ENCODE peak calls at places on chromosomes 13 and 19, in eight cellular contexts. U is uterus; Z is CD4-positive, alpha-beta memory T cell; R is neuronal stem cell; L is neural progenitor cell; Q is OCI-LY7; C is transverse colon; N is GM12878. H is an unnamed sample. For H3K4me1, the result is how much of the 10 kb centered on the place peaks cover.

GRCh38 chr19:13076787-13077186 is 25.9 kb downstream of the LYL1 start:
- DNase-seq in U (peak), Z (no peak), R (no peak), L (no peak), Q (no peak), C (no peak), N (no peak), H (no peak)

GRCh38 chr13:43087960-43088580 is 64.7 kb downstream of the DNAJC15 start:
- DNase-seq in U (no peak), Z (peak), R (no peak), L (no peak), Q (no peak), C (no peak), N (no peak), H (no peak)

GRCh38 chr13:24355103-24355502 is 45.7 kb downstream of the C1QTNF9 start:
- DNase-seq in U (no peak), Z (no peak), R (no peak), L (no peak), Q (no peak), C (no peak), N (no peak), H (no peak)

GRCh38 chr19:52473655-52474350 is 20.4 kb downstream of the ZNF578 start:
- DNase-seq in U (no peak), Z (no peak), R (no peak), L (no peak), Q (peak), C (no peak), N (no peak), H (no peak)

GRCh38 chr13:113421673-113422270 is 31.5 kb downstream of the ADPRHL1 start:
- DNase-seq in U (peak), Z (no peak), R (no peak), L (no peak), Q (no peak), C (no peak), N (no peak), H (no peak)

GRCh38 chr13:24682353-24682752 is 2.1 kb downstream of the ATP12A start:
- DNase-seq in U (no peak), Z (no peak), R (no peak), L (peak), Q (no peak), C (no peak), N (no peak), H (no peak)

GRCh38 chr13:27133889-27134288 is 37.7 kb downstream of the USP12 start:
- DNase-seq in U (no peak), Z (no peak), R (no peak), L (no peak), Q (no peak), C (no peak), N (no peak), H (no peak)

GRCh38 chr19:12000152-12000981 is 35.1 kb downstream of the ZNF433 start:
- DNase-seq in U (no peak), Z (no peak), R (no peak), L (no peak), Q (peak), C (no peak), N (peak), H (no peak)

GRCh38 chr13:65912516-65912915 is 1317.6 kb downstream of the PCDH9 start:
- DNase-seq in U (no peak), Z (no peak), R (no peak), L (no peak), Q (no peak), C (no peak), N (no peak), H (no peak)

GRCh38 chr19:49651029-49651825 is 9.2 kb downstream of the SCAF1 start:
- DNase-seq in U (no peak), Z (no peak), R (no peak), L (no peak), Q (no peak), C (no peak), N (no peak), H (no peak)

GRCh38 chr19:50203281-50204080 is at the start of gene MYH14:
- DNase-seq in U (peak), Z (no peak), R (peak), L (peak), Q (no peak), C (peak), N (no peak), H (no peak)

GRCh38 chr13:50285283-50285682 is 270.0 kb downstream of the KCNRG start:
- DNase-seq in U (no peak), Z (no peak), R (no peak), L (no peak), Q (no peak), C (no peak), N (no peak), H (no peak)

GRCh38 chr13:50580684-50581305 is 262.7 kb downstream of the DLEU7 start:
- DNase-seq in U (no peak), Z (no peak), R (no peak), L (no peak), Q (no peak), C (no peak), N (no peak), H (no peak)

GRCh38 chr13:34466301-34466700 is 475.8 kb upstream of the NBEA start:
- DNase-seq in U (no peak), Z (no peak), R (no peak), L (no peak), Q (no peak), C (no peak), N (no peak), H (peak)

GRCh38 chr13:34465423-34465922 is 476.6 kb upstream of the NBEA start:
- DNase-seq in U (no peak), Z (no peak), R (no peak), L (no peak), Q (no peak), C (no peak), N (no peak), H (no peak)

GRCh38 chr13:34464011-34464410 is 478.1 kb upstream of the NBEA start:
- DNase-seq in U (no peak), Z (no peak), R (no peak), L (no peak), Q (no peak), C (no peak), N (no peak), H (no peak)

GRCh38 chr13:34459856-34460255 is 482.2 kb upstream of the NBEA start:
- DNase-seq in U (no peak), Z (no peak), R (no peak), L (no peak), Q (no peak), C (no peak), N (no peak), H (peak)

DNA sequence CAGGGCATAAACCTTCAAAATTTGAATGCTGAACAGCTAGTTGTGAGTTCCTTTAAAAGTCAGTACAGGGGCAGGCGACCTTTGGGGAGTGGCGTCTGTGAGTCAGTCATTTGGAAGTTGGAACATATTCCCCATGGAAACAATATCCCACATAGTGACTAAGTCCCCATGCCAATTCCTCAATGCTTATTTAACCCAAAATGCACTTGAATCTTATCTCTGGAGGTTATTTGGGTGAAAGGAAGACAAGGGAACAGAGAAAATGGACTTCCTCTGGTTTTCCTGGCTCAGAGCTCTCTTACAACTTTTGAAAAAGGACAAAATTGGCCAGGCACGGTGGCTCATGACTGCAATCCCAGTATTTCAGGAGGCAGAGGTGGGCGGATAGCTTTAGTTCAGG is 479.2 kb upstream of the NBEA start:
- DNase-seq in U (no peak), Z (no peak), R (no peak), L (no peak), Q (no peak), C (no peak), N (no peak), H (peak)
- H3K4me1 ChIP-seq in U (under half), Z (under half), R (under half), L (under half), Q (under half), C (under half), N (under half), H (under half)

DNA sequence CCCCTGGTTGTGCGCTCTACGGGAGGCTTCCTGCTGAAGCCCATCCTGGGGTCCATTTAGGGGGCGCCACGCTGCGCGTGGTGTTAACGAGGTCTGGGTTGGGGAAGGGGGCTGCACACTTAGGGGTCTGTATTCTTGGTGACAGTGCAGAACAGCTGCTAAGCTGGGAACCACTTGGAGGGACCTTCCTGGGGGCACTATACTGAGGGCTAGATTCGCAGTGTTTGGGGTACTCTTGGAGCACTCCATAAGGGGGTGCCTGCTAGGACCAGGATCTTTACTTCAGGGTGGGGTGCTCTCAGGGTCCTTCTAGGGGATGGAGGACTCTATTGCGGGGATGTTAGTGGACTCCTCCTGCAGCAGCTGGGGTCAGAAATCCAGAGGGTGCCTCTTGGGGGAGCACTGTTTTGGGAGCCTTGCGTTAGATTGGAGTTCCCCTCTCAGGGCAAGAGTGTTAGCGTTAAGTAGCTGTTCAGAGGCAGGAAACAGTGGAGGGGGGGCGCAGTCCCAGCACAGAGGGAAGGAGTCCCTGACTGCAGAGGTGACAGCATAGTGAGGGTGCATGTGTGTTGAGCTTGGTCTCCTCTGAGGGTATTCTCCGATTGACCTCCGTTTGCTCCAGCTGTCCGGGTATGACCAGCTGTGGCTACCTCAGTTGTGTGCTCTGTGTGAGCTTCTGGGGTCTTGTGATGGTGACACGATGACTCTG is 1.1 kb downstream of the PDE4A start:
- DNase-seq in U (no peak), Z (no peak), R (no peak), L (no peak), Q (peak), C (no peak), N (no peak), H (no peak)
- H3K4me1 ChIP-seq in U (under half), Z (half or more), R (under half), L (under half), Q (half or more), C (under half), N (half or more), H (under half)

DNA sequence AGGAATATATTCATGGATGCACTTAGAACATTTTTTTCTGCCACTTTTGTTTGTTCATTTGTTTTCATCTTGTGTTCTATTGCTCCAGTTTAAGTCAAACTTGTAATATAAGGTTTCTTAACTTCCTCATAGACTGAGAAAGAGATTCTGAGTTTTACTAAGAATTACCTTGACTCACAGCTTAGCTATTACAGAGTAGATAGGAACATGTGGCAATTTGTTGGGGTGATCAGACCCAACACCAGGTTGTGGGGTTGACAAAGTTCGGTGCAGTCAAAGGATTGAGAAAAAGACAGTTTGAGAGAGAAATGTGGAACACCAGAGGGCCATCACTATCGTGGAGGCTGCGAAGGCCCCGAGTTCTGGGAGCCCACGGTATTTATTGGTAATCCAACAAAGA is 2526.0 kb downstream of the PCDH9 start:
- DNase-seq in U (no peak), Z (no peak), R (no peak), L (no peak), Q (no peak), C (no peak), N (no peak), H (no peak)
- H3K4me1 ChIP-seq in U (under half), Z (under half), R (under half), L (under half), Q (under half), C (under half), N (under half), H (under half)

GRCh38 chr19:48497728-48498575 is 13.7 kb downstream of the LMTK3 start:
- DNase-seq in U (no peak), Z (no peak), R (no peak), L (no peak), Q (no peak), C (no peak), N (no peak), H (no peak)

GRCh38 chr19:48496959-48497727 is 14.5 kb downstream of the LMTK3 start:
- DNase-seq in U (no peak), Z (no peak), R (no peak), L (no peak), Q (no peak), C (no peak), N (no peak), H (no peak)

GRCh38 chr19:48492925-48493717 is 18.5 kb downstream of the LMTK3 start:
- DNase-seq in U (peak), Z (peak), R (peak), L (peak), Q (peak), C (peak), N (peak), H (peak)

GRCh38 chr19:48493718-48494515 is 17.7 kb downstream of the LMTK3 start:
- DNase-seq in U (no peak), Z (no peak), R (no peak), L (no peak), Q (no peak), C (no peak), N (no peak), H (no peak)

DNA sequence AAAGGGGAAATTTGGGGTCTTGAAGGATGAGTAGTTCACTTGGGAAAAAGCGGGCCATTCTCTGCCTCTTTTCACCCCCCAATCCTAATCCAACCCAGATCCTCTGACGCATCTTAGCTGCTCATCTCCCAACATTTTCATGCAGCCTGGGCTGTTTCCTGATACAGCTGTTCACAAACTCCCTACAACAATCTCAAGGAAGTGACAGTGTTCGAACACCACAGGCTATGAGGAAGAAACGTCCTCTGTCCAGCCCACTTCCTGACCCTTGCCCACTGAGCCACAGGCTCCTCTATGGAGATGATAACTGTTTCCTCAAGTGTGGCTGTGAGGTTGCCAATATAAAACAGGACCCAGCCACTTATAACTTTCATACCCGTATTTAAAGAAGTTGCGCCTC is 16.2 kb downstream of the LMTK3 start:
- DNase-seq in U (no peak), Z (no peak), R (no peak), L (no peak), Q (no peak), C (no peak), N (no peak), H (no peak)
- H3K4me1 ChIP-seq in U (under half), Z (under half), R (under half), L (under half), Q (under half), C (under half), N (under half), H (under half)

GRCh38 chr19:1085053-1085658 is 10.0 kb downstream of the POLR2E start:
- DNase-seq in U (no peak), Z (no peak), R (no peak), L (no peak), Q (no peak), C (no peak), N (no peak), H (no peak)
- H3K4me1 ChIP-seq in U (under half), Z (half or more), R (under half), L (under half), Q (under half), C (under half), N (under half), H (under half)

GRCh38 chr19:6580313-6580712 is 10.6 kb downstream of the CD70 start:
- DNase-seq in U (no peak), Z (no peak), R (no peak), L (no peak), Q (no peak), C (no peak), N (no peak), H (peak)
- H3K4me1 ChIP-seq in U (under half), Z (under half), R (under half), L (under half), Q (half or more), C (under half), N (under half), H (under half)

DNA sequence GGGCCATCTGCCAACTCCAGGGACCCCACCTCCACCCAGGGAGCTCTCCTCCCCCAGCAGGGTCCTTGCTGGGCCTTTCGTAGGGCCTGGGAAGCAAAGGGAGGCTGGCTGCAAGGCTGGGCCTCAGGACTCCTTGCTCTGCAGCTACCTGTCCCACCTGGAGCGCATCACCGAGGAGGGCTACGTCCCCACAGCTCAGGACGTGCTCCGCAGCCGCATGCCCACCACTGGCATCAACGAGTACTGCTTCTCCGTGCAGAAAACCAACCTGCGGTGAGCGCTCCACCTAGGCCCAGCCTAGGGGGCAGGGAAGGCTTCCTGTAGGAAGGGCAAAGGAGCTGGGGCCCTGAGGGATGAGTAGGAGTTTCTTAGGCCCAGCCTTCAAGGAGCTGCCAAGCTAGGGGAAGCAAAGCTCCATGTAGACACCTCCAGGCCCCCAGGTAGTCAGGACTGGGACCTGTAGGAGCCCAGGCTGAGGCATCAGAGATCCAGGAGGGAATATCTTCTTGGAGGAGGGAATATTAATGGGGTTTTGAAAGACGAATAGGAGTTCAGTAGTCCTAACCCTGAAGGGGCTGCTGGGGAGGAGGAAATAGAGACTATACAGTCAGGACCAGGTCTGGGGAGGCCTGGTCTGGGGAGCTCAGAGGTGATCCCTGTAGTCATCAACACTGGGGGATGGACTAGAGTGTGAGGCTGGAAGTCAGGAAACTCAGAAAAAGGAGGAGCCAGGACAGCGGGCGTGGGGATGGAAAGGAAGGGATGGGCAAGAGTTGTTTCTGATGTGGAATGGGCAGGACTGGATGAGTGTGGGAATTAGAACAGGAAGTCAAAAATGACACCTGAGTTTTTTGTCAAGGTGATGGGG is 16.0 kb downstream of the GNA15 start:
- DNase-seq in U (no peak), Z (no peak), R (no peak), L (no peak), Q (no peak), C (no peak), N (no peak), H (no peak)
- H3K4me1 ChIP-seq in U (under half), Z (under half), R (under half), L (under half), Q (under half), C (under half), N (under half), H (under half)

GRCh38 chr19:47518139-47518538 is 3.3 kb upstream of the NAPA start:
- DNase-seq in U (no peak), Z (peak), R (no peak), L (no peak), Q (peak), C (peak), N (peak), H (no peak)

GRCh38 chr19:47520839-47521238 is 6.0 kb upstream of the NAPA start:
- DNase-seq in U (no peak), Z (no peak), R (no peak), L (no peak), Q (no peak), C (no peak), N (no peak), H (no peak)

GRCh38 chr19:47518854-47519253 is 4.0 kb upstream of the NAPA start:
- DNase-seq in U (no peak), Z (no peak), R (no peak), L (no peak), Q (no peak), C (no peak), N (no peak), H (no peak)

GRCh38 chr19:47521473-47522180 is 6.8 kb upstream of the NAPA start:
- DNase-seq in U (no peak), Z (no peak), R (no peak), L (no peak), Q (no peak), C (no peak), N (no peak), H (no peak)

GRCh38 chr19:47520343-47520806 is 5.5 kb upstream of the NAPA start:
- DNase-seq in U (no peak), Z (no peak), R (no peak), L (no peak), Q (no peak), C (no peak), N (no peak), H (no peak)
- H3K4me1 ChIP-seq in U (under half), Z (under half), R (under half), L (under half), Q (half or more), C (under half), N (under half), H (under half)

H was measured in trophoblast cell.